ENCODE peak calls at places on chromosomes 5 and 9, in seven cellular contexts. W, Q, L, E, I, V and X are unnamed samples.

GRCh38 chr9:84697494-84698114 is 28.1 kb downstream of the NTRK2 start:
- DNase-seq in W (no peak), Q (peak; percentile 60), L (peak; percentile 31), E (peak; percentile 74), I (no peak), V (peak; percentile 31), X (no peak)

GRCh38 chr5:139137703-139138102 is 60.5 kb downstream of the SIL1 start:
- DNase-seq in W (peak; percentile 33), Q (peak; percentile 11), L (no peak), E (peak; percentile 44), I (no peak), V (peak; percentile 38), X (peak; percentile 53)

GRCh38 chr9:123761905-123762605 is 167.9 kb downstream of the DENND1A start:
- DNase-seq in W (no peak), Q (no peak), L (no peak), E (no peak), I (no peak), V (peak; percentile 45), X (peak; percentile 6)

GRCh38 chr5:15499528-15500325 is at the start of gene FBXL7:
- DNase-seq in W (peak; percentile 87), Q (peak; percentile 10), L (peak; percentile 81), E (peak; percentile 87), I (no peak), V (peak; percentile 74), X (peak; percentile 79)

GRCh38 chr5:17037751-17038150 is 101.7 kb upstream of the MYO10 start:
- DNase-seq in W (no peak), Q (no peak), L (no peak), E (no peak), I (no peak), V (peak; percentile 51), X (peak; percentile 52)

GRCh38 chr5:10690460-10690859 is 70.6 kb downstream of the DAP start:
- DNase-seq in W (no peak), Q (no peak), L (no peak), E (no peak), I (no peak), V (no peak), X (no peak)

GRCh38 chr5:88860501-88860900 is 22.5 kb downstream of the MEF2C start:
- DNase-seq in W (no peak), Q (no peak), L (no peak), E (no peak), I (no peak), V (peak; percentile 69), X (peak; percentile 19)

GRCh38 chr5:178234753-178235599 is 2.4 kb upstream of the PHYKPL start:
- DNase-seq in W (peak; percentile 41), Q (peak; percentile 86), L (peak; percentile 41), E (peak; percentile 95), I (peak; percentile 53), V (peak; percentile 56), X (peak; percentile 53)

GRCh38 chr9:82560457-82560904 is 502.5 kb downstream of the RASEF start:
- DNase-seq in W (no peak), Q (no peak), L (no peak), E (no peak), I (no peak), V (no peak), X (no peak)

GRCh38 chr5:54997081-54997480 is 11.7 kb upstream of the ESM1 start:
- DNase-seq in W (no peak), Q (no peak), L (no peak), E (no peak), I (no peak), V (no peak), X (no peak)

GRCh38 chr9:23829580-23830458 is 3.8 kb upstream of the ELAVL2 start:
- DNase-seq in W (no peak), Q (no peak), L (no peak), E (no peak), I (no peak), V (peak; percentile 20), X (peak; percentile 45)

GRCh38 chr9:134328341-134328840 is 2.1 kb downstream of the RXRA start:
- DNase-seq in W (no peak), Q (no peak), L (no peak), E (peak; percentile 73), I (no peak), V (peak; percentile 31), X (no peak)